ENCODE peak calls at places on chromosomes 7 and 10, in four cellular contexts. J is naive thymus-derived CD4-positive, alpha-beta T cell; E is body of pancreas; Y is kidney. Q is an unnamed sample.

GRCh38 chr10:88127266-88127665 is 263.8 kb downstream of the PTEN start:
- DNase-seq in J (no peak), E (no peak), Y (no peak), Q (no peak)

GRCh38 chr10:72334832-72335393 is 19.8 kb downstream of the DNAJB12 start:
- DNase-seq in J (peak; percentile 89), E (peak; percentile 90), Y (peak; percentile 99), Q (peak; percentile 74)

GRCh38 chr7:2800923-2801682 is 43.0 kb downstream of the GNA12 start:
- DNase-seq in J (no peak), E (peak; percentile 59), Y (no peak), Q (no peak)

GRCh38 chr10:33132626-33133025 is 174.6 kb upstream of the ITGB1 start:
- DNase-seq in J (no peak), E (no peak), Y (no peak), Q (no peak)

GRCh38 chr7:117445206-117445605 is 17.9 kb upstream of the ASZ1 start:
- DNase-seq in J (no peak), E (no peak), Y (no peak), Q (no peak)

GRCh38 chr7:12756841-12757240 is 69.4 kb downstream of the ARL4A start:
- DNase-seq in J (no peak), E (no peak), Y (no peak), Q (no peak)

GRCh38 chr7:98202367-98203195 is 8.7 kb upstream of the BHLHA15 start:
- DNase-seq in J (peak; percentile 60), E (no peak), Y (no peak), Q (no peak)

GRCh38 chr10:28429573-28430216 is 103.2 kb upstream of the WAC start:
- DNase-seq in J (no peak), E (no peak), Y (no peak), Q (no peak)

GRCh38 chr7:6288270-6288860 is 15.9 kb upstream of the CYTH3 start:
- DNase-seq in J (no peak), E (no peak), Y (no peak), Q (no peak)

GRCh38 chr10:26157734-26158133 is 58.8 kb upstream of the GAD2 start:
- DNase-seq in J (no peak), E (no peak), Y (no peak), Q (no peak)
- H3K4me1 ChIP-seq in J (no peaks in the 10 kb centered on the region), E (no peaks in the 10 kb centered on the region), Y (no peaks in the 10 kb centered on the region), Q (no peaks in the 10 kb centered on the region)

GRCh38 chr7:143000648-143001047 is 26.3 kb downstream of the OR9A2 start:
- DNase-seq in J (no peak), E (no peak), Y (no peak), Q (no peak)

GRCh38 chr7:143002106-143002505 is 24.8 kb downstream of the OR9A2 start:
- DNase-seq in J (no peak), E (no peak), Y (no peak), Q (no peak)

GRCh38 chr7:143005632-143006260 is 21.2 kb downstream of the OR9A2 start:
- DNase-seq in J (no peak), E (no peak), Y (no peak), Q (no peak)

GRCh38 chr7:143002856-143003255 is 24.1 kb downstream of the OR9A2 start:
- DNase-seq in J (no peak), E (peak; percentile 81), Y (no peak), Q (no peak)

GRCh38 chr7:143003393-143004051 is 23.4 kb downstream of the OR9A2 start:
- DNase-seq in J (peak; percentile 71), E (peak; percentile 23), Y (no peak), Q (no peak)
- H3K27ac ChIP-seq in J (no peak overlapping the region), E (no peak overlapping the region), Y (no peak overlapping the region), Q (no peak overlapping the region)

GRCh38 chr10:5553400-5554170 is 28.8 kb downstream of the CALML3 start:
- DNase-seq in J (no peak), E (no peak), Y (peak; percentile 56), Q (no peak)
- H3K4me1 ChIP-seq in J (no peaks in the 10 kb centered on the region), E (peaks cover 22% of the 10 kb centered on the region), Y (peaks cover 18% of the 10 kb centered on the region), Q (peaks cover 89% of the 10 kb centered on the region)

GRCh38 chr10:122553341-122553740 is 7.2 kb upstream of the DMBT1 start:
- DNase-seq in J (no peak), E (no peak), Y (no peak), Q (no peak)
- H3K27ac ChIP-seq in J (no peak overlapping the region), E (no peak overlapping the region), Y (no peak overlapping the region), Q (no peak overlapping the region)

DNA sequence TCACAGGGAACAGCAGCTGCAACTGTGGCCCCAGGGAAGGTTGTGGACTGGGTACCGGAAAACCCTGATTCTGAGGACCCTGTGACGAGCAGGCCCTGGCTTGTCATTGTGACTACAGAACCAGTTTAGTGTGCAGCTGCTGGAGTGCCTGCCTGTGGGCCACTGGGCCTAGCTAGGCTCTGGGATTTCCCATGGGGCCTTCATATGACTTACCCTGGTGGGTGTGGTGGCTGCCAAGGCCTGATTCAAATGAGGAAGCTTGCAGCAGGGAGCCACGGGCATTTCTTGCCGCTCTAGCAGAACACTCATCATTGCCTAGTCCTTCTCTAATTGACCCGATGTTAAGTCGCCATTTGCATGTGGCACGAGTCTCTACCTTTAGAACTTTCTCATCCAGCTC is 14.7 kb upstream of the CAMK2G start:
- DNase-seq in J (no peak), E (peak; percentile 58), Y (peak; percentile 86), Q (no peak)
- H3K4me1 ChIP-seq in J (no peaks in the 10 kb centered on the region), E (peaks cover 32% of the 10 kb centered on the region), Y (peaks cover 23% of the 10 kb centered on the region), Q (peaks cover 39% of the 10 kb centered on the region)

DNA sequence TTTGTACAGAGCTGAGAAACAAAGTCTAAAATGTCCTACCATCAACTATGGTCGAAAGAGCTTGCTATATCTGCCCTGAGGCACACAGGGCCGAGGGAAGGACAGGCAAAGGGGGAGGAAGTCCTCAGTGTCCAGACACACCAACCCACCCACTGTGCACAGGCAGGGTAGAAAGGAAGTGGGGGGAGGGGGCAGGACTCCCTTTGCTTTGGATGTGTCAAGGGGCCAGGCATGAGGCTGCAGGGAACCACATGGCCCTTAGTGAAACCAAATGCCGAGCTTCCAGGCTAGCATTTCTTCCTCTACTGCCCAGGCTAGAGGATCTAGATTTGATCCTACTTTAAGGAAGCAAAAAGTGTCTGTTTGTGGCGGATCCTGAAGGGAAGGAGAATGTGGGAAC is 28.6 kb downstream of the KCNH2 start:
- DNase-seq in J (no peak), E (no peak), Y (peak; percentile 31), Q (no peak)
- H3K27ac ChIP-seq in J (no peak overlapping the region), E (no peak overlapping the region), Y (no peak overlapping the region), Q (no peak overlapping the region)

Q was measured in esophagus squamous epithelium.